ENCODE peak calls at places on chromosomes 7 and 10, in seven cellular contexts. P is Karpas-422, W is fibroblast of lung, B is neural progenitor cell, Q is IMR-90, Y is mesendoderm, U is HCT116. C is an unnamed sample.

GRCh38 chr10:69955897-69956832 is 96.5 kb upstream of the MACROH2A2 start:
- DNase-seq in P (no peak), W (no peak), B (no peak), Q (no peak), Y (no peak), U (no peak), C (no peak)

GRCh38 chr7:46859963-46860475 is 721.9 kb downstream of the TNS3 start:
- DNase-seq in P (no peak), W (peak; percentile 72), B (no peak), Q (peak; percentile 74), Y (no peak), U (no peak), C (no peak)

GRCh38 chr10:60848126-60848525 is 69.8 kb downstream of the CDK1 start:
- DNase-seq in P (no peak), W (peak; percentile 38), B (no peak), Q (peak; percentile 52), Y (no peak), U (no peak), C (no peak)

GRCh38 chr7:12403287-12404181 is at the start of gene VWDE:
- DNase-seq in P (no peak), W (peak; percentile 39), B (peak; percentile 87), Q (no peak), Y (peak; percentile 90), U (peak; percentile 80), C (no peak)

GRCh38 chr10:44893604-44894468 is 17.3 kb upstream of the TMEM72 start:
- DNase-seq in P (no peak), W (no peak), B (no peak), Q (no peak), Y (no peak), U (no peak), C (no peak)

GRCh38 chr10:59965899-59966650 is 59.7 kb upstream of the CCDC6 start:
- DNase-seq in P (no peak), W (no peak), B (no peak), Q (no peak), Y (peak; percentile 29), U (no peak), C (no peak)

GRCh38 chr10:34647848-34648247 is 167.2 kb downstream of the PARD3 start:
- DNase-seq in P (no peak), W (no peak), B (no peak), Q (no peak), Y (no peak), U (no peak), C (no peak)

GRCh38 chr10:4807803-4808507 is 18.1 kb upstream of the AKR1E2 start:
- DNase-seq in P (no peak), W (peak; percentile 94), B (no peak), Q (peak; percentile 86), Y (peak; percentile 40), U (no peak), C (no peak)

GRCh38 chr7:36448781-36449379 is 59.2 kb downstream of the ANLN start:
- DNase-seq in P (no peak), W (peak; percentile 51), B (no peak), Q (peak; percentile 59), Y (no peak), U (no peak), C (no peak)

GRCh38 chr7:123682690-123683089 is 27.0 kb downstream of the LMOD2 start:
- DNase-seq in P (peak; percentile 83), W (peak; percentile 68), B (peak; percentile 59), Q (peak; percentile 77), Y (peak; percentile 74), U (peak; percentile 23), C (peak; percentile 30)

GRCh38 chr10:100345570-100346330 is 1.3 kb upstream of the SCD start:
- DNase-seq in P (no peak), W (peak; percentile 85), B (peak; percentile 52), Q (peak; percentile 74), Y (no peak), U (no peak), C (no peak)

GRCh38 chr10:122475130-122475529 is 13.8 kb downstream of the HTRA1 start:
- DNase-seq in P (no peak), W (no peak), B (no peak), Q (no peak), Y (no peak), U (no peak), C (no peak)

GRCh38 chr10:122476034-122476695 is 14.8 kb downstream of the HTRA1 start:
- DNase-seq in P (no peak), W (no peak), B (no peak), Q (no peak), Y (no peak), U (no peak), C (no peak)

GRCh38 chr10:122473116-122473515 is 11.8 kb downstream of the HTRA1 start:
- DNase-seq in P (no peak), W (no peak), B (no peak), Q (no peak), Y (no peak), U (no peak), C (no peak)

GRCh38 chr10:122475581-122475980 is 14.2 kb downstream of the HTRA1 start:
- DNase-seq in P (no peak), W (peak; percentile 69), B (peak; percentile 77), Q (peak; percentile 39), Y (no peak), U (no peak), C (no peak)

DNA sequence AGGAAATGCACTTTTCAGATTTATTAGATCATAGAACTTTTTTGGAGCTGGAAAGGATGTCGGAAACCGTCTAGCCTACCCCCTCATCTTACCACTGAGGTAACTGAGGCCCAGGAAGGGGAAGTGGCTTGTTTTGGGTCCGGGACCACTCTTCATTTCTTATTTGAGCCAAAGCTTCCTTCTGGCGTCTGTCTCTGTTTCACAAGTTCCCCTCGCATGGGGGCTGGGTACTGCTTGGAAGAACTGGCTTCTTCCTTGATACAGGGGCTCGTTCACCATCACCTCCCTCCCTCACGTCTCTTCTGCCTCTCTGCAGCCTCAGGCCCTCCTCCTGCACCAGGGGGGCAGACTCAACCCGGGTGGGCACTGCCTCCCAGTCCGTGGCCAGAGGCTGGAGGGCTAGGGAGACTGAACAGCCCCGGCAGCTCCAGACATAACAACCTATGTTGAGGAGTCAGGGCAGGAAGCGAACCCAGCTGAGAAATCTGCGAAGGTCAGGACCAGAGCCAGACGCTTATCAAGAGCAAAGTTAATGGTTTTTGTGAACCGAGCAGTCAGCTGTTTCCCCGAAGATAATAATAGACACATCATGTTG is 12.9 kb downstream of the HTRA1 start:
- DNase-seq in P (no peak), W (peak; percentile 56), B (no peak), Q (no peak), Y (no peak), U (no peak), C (no peak)
- H3K4me2 ChIP-seq in P (no peak overlapping the region), W (no peak overlapping the region), B (no peak overlapping the region), Q (no peak overlapping the region), Y (no peak overlapping the region), U (no peak overlapping the region), C (no peak overlapping the region)

DNA sequence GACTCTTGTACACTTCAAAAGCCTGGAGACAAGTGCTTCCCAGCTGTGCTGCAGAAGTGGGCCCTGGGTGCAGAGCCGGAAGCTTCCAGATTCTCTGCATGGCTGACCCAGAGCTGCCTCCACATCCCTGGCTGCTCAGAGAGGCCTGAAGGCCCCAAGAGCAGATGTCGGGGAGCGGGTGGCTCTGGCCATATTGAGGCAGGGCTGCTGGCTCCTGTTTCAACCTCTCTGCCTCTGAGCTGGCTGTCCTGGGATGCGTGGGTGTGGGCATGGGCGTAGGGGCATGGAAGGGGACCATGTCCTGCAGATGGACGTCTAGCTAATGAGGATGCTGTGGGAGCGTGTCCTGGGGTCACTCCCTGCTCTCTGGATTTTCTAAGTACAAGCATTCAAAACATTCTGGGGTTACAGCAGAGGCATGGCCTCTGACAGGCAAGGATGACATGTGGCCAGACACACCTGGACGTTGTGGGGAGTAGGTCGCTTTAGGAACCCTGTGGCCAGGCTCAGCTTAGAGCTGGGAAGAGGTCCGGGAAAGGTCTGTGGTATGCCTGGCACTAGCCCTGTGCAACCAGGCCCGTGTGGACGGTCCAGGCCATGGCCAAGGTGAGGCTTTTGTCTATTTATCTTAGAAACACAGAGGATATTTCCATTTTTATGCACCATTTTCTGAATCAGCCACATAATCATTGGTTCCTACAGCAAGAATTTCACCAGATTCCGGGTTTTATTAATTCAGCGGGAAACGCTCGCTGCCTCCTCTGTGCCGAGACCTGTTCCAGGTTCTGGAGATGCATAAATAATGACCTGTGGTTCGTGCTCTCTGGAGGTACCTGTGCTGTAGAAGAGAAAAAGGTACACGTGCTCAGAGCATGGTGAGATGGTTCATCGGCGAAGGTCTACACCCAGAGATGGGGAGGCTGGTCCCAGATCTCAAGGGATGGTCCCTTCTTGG is 361.1 kb downstream of the GLRX3 start:
- DNase-seq in P (no peak), W (no peak), B (no peak), Q (no peak), Y (no peak), U (no peak), C (no peak)
- H3K4me2 ChIP-seq in P (no peak overlapping the region), W (no peak overlapping the region), B (no peak overlapping the region), Q (no peak overlapping the region), Y (no peak overlapping the region), U (no peak overlapping the region), C (no peak overlapping the region)

GRCh38 chr7:128299109-128299514 is 44.6 kb downstream of the RBM28 start:
- DNase-seq in P (no peak), W (no peak), B (peak; percentile 15), Q (no peak), Y (peak; percentile 37), U (no peak), C (no peak)
- H3K4me2 ChIP-seq in P (no peak overlapping the region), W (no peak overlapping the region), B (peak overlapping the region; percentile 24), Q (no peak overlapping the region), Y (no peak overlapping the region), U (no peak overlapping the region), C (no peak overlapping the region)

GRCh38 chr7:140870003-140870402 is 54.7 kb downstream of the BRAF start:
- DNase-seq in P (no peak), W (no peak), B (no peak), Q (no peak), Y (no peak), U (no peak), C (no peak)
- H3K4me2 ChIP-seq in P (no peak overlapping the region), W (no peak overlapping the region), B (no peak overlapping the region), Q (no peak overlapping the region), Y (no peak overlapping the region), U (no peak overlapping the region), C (no peak overlapping the region)

GRCh38 chr10:6402349-6402709 is 177.7 kb downstream of the PRKCQ start:
- DNase-seq in P (no peak), W (no peak), B (no peak), Q (no peak), Y (no peak), U (no peak), C (no peak)

GRCh38 chr10:6400331-6400730 is 179.7 kb downstream of the PRKCQ start:
- DNase-seq in P (no peak), W (no peak), B (no peak), Q (no peak), Y (peak; percentile 33), U (no peak), C (no peak)

GRCh38 chr10:6401562-6402348 is 178.3 kb downstream of the PRKCQ start:
- DNase-seq in P (peak; percentile 89), W (peak; percentile 88), B (peak; percentile 92), Q (peak; percentile 92), Y (peak; percentile 95), U (peak; percentile 89), C (peak; percentile 66)

GRCh38 chr10:6399879-6400278 is 180.2 kb downstream of the PRKCQ start:
- DNase-seq in P (no peak), W (no peak), B (no peak), Q (no peak), Y (no peak), U (no peak), C (no peak)

GRCh38 chr10:6401066-6401465 is 179.0 kb downstream of the PRKCQ start:
- DNase-seq in P (no peak), W (peak; percentile 19), B (no peak), Q (no peak), Y (no peak), U (no peak), C (no peak)
- H3K4me2 ChIP-seq in P (peak overlapping the region; percentile 50), W (peak overlapping the region; percentile 77), B (peak overlapping the region; percentile 73), Q (no peak overlapping the region), Y (no peak overlapping the region), U (peak overlapping the region; percentile 84), C (no peak overlapping the region)